ENCODE peak calls at places on chromosomes 4 and X, in six cellular contexts. A is iPS-NIHi11, X is aorta, Z is posterior cingulate gyrus, F is NCI-H187 treated with DMSO at 0.1 percent for 48 hours, K is AG10803. I is an unnamed sample.

GRCh38 chr4:30295652-30296051 is 424.5 kb upstream of the PCDH7 start:
- DNase-seq in Z (peak), X (no peak), K (no peak), F (no peak), A (peak), I (no peak)

GRCh38 chrX:137896123-137896522 is 330.2 kb downstream of the ZIC3 start:
- DNase-seq in K (no peak), F (no peak), X (no peak), A (peak), Z (no peak), I (no peak)

GRCh38 chr4:83282049-83282535 is 2.5 kb downstream of the COQ2 start:
- DNase-seq in F (no peak), A (peak), K (peak), X (no peak), Z (no peak), I (peak)

GRCh38 chr4:55184600-55185523 is 59.5 kb upstream of the KDR start:
- DNase-seq in A (no peak), F (no peak), Z (no peak), X (no peak), K (peak), I (peak)

GRCh38 chr4:3706565-3707422 is 59.4 kb upstream of the ADRA2C start:
- DNase-seq in Z (peak), F (no peak), K (no peak), X (peak), A (no peak), I (no peak)

GRCh38 chrX:41381685-41382084 is 47.7 kb downstream of the DDX3X start:
- DNase-seq in X (no peak), A (peak), K (peak), F (no peak), Z (peak), I (peak)

GRCh38 chr4:89067407-89067806 is 10.4 kb upstream of the FAM13A start:
- DNase-seq in A (no peak), X (no peak), Z (no peak), F (no peak), K (peak), I (peak)

GRCh38 chr4:139955600-139955999 is 198.4 kb downstream of the MAML3 start:
- DNase-seq in Z (no peak), F (no peak), A (peak), K (no peak), X (no peak), I (no peak)

GRCh38 chr4:89290727-89291126 is 16.9 kb downstream of the GPRIN3 start:
- DNase-seq in K (no peak), X (no peak), Z (no peak), A (no peak), F (no peak), I (no peak)

GRCh38 chrX:52213276-52213675 is 28.6 kb downstream of the MAGED4 start:
- DNase-seq in Z (no peak), K (no peak), F (no peak), A (no peak), X (no peak), I (no peak)

GRCh38 chr4:151644625-151645024 is 116.2 kb downstream of the GATB start:
- DNase-seq in A (peak), X (no peak), F (no peak), K (no peak), Z (no peak), I (no peak)

GRCh38 chr4:26964512-26964911 is 103.9 kb downstream of the STIM2 start:
- DNase-seq in K (peak), Z (no peak), X (no peak), A (no peak), F (no peak), I (peak)

I was measured in astrocyte.